ENCODE peak calls at places on chromosomes 13 and 19, in nine cellular contexts. U is H9; R is CD8-positive, alpha-beta T cell; H is iris pigment epithelial cell; F is stromal cell of bone marrow; M is stimulated activated CD4-positive, alpha-beta T cell treated with anti-CD3 and anti-CD28 coated beads, Interleukin-2, amount 100 ng/mL, for 4 hours; N is NCI-H774; D is Karpas-422; G is RPMI7951. V is an unnamed sample.

GRCh38 chr13:30037306-30037705 is 186.9 kb upstream of the UBL3 start:
- DNase-seq in U (peak), R (no peak), H (no peak), F (no peak), M (no peak), N (no peak), D (no peak), G (peak), V (no peak)

GRCh38 chr19:52992109-52993004 is 21.4 kb upstream of the ERVV-1 start:
- DNase-seq in U (peak), R (no peak), H (peak), F (no peak), M (no peak), N (no peak), D (no peak), G (no peak), V (peak)

GRCh38 chr19:39397360-39398296 is 6.5 kb downstream of the MED29 start:
- DNase-seq in U (peak), R (peak), H (peak), F (peak), M (peak), N (peak), D (peak), G (peak), V (peak)

GRCh38 chr13:91072511-91072910 is 275.0 kb upstream of the MIR17HG start:
- DNase-seq in U (no peak), R (no peak), H (no peak), F (no peak), M (no peak), N (no peak), D (no peak), G (no peak), V (peak)

GRCh38 chr19:45187421-45188100 is 9.0 kb downstream of the BLOC1S3 start:
- DNase-seq in U (peak), R (peak), H (no peak), F (no peak), M (no peak), N (peak), D (peak), G (no peak), V (peak)

GRCh38 chr19:55580628-55581144 is at the start of gene ZNF579:
- DNase-seq in U (peak), R (peak), H (peak), F (peak), M (peak), N (peak), D (peak), G (peak), V (peak)

GRCh38 chr13:79451500-79451962 is 29.4 kb upstream of the NDFIP2 start:
- DNase-seq in U (peak), R (peak), H (peak), F (peak), M (peak), N (no peak), D (no peak), G (peak), V (peak)

GRCh38 chr19:33394006-33394722 is 20.7 kb downstream of the CEBPG start:
- DNase-seq in U (no peak), R (no peak), H (peak), F (peak), M (no peak), N (no peak), D (no peak), G (peak), V (no peak)

GRCh38 chr13:97749174-97749573 is 204.3 kb upstream of the IPO5 start:
- DNase-seq in U (no peak), R (no peak), H (peak), F (no peak), M (no peak), N (no peak), D (peak), G (no peak), V (peak)

GRCh38 chr13:112892759-112893569 is 76.0 kb upstream of the MCF2L start:
- DNase-seq in U (no peak), R (no peak), H (no peak), F (no peak), M (no peak), N (peak), D (no peak), G (no peak), V (peak)

GRCh38 chr19:31718898-31719297 is 369.7 kb upstream of the TSHZ3 start:
- DNase-seq in U (peak), R (no peak), H (no peak), F (no peak), M (no peak), N (no peak), D (no peak), G (no peak), V (no peak)

GRCh38 chr19:35352448-35353304 is 5.0 kb downstream of the FFAR1 start:
- DNase-seq in U (peak), R (peak), H (peak), F (peak), M (peak), N (peak), D (peak), G (peak), V (peak)

GRCh38 chr13:53112522-53112921 is 83.9 kb downstream of the OLFM4 start:
- DNase-seq in U (no peak), R (no peak), H (no peak), F (no peak), M (no peak), N (peak), D (peak), G (no peak), V (no peak)

GRCh38 chr13:27632648-27633047 is 11.0 kb downstream of the POLR1D start:
- DNase-seq in U (no peak), R (no peak), H (no peak), F (no peak), M (no peak), N (no peak), D (no peak), G (no peak), V (no peak)

GRCh38 chr13:113367020-113367560 is 3.2 kb upstream of the GRTP1 start:
- DNase-seq in U (no peak), R (no peak), H (no peak), F (no peak), M (no peak), N (no peak), D (no peak), G (no peak), V (no peak)

GRCh38 chr19:8484331-8484894 is 18.0 kb downstream of the PRAM1 start:
- DNase-seq in U (no peak), R (no peak), H (no peak), F (no peak), M (no peak), N (no peak), D (no peak), G (no peak), V (no peak)

GRCh38 chr19:9309974-9310446 is 372 bp upstream of the ZNF699 start:
- DNase-seq in U (peak), R (no peak), H (peak), F (peak), M (no peak), N (peak), D (no peak), G (peak), V (peak)

GRCh38 chr19:55678121-55678671 is 3.2 kb downstream of the EPN1 start:
- DNase-seq in U (no peak), R (no peak), H (no peak), F (no peak), M (no peak), N (no peak), D (peak), G (no peak), V (no peak)

V was measured in HT-29.